ENCODE peak calls at places on chromosomes 12 and 14, in four cellular contexts. One of them, this sample, is unnamed.
A peak's percentile ranks its signal among the peaks of the same experiment; 100 is the strongest.

GRCh38 chr14:96584199-96584906 is 82.2 kb downstream of the PAPOLA start:
- DNase-seq in MM.1S: peak; percentile 37
- DNase-seq in CD4-positive, CD25-positive, alpha-beta regulatory T cell: peak; percentile 19
- DNase-seq in upper lobe of left lung: peak; percentile 48
- DNase-seq in this sample: peak; percentile 7

GRCh38 chr14:74955229-74955999 is at the start of gene PGF:
- DNase-seq in MM.1S: no peak
- DNase-seq in CD4-positive, CD25-positive, alpha-beta regulatory T cell: no peak
- DNase-seq in upper lobe of left lung: peak; percentile 76
- DNase-seq in this sample: peak; percentile 27

GRCh38 chr12:116880213-116880816 is 926 bp downstream of the HRK start:
- DNase-seq in MM.1S: no peak
- DNase-seq in CD4-positive, CD25-positive, alpha-beta regulatory T cell: no peak
- DNase-seq in upper lobe of left lung: no peak
- DNase-seq in this sample: no peak

GRCh38 chr12:115740586-115741155 is 536.8 kb downstream of the MED13L start:
- DNase-seq in MM.1S: no peak
- DNase-seq in CD4-positive, CD25-positive, alpha-beta regulatory T cell: no peak
- DNase-seq in upper lobe of left lung: no peak
- DNase-seq in this sample: no peak

GRCh38 chr12:3342051-3342450 is 149.0 kb upstream of the PRMT8 start:
- DNase-seq in MM.1S: no peak
- DNase-seq in CD4-positive, CD25-positive, alpha-beta regulatory T cell: peak; percentile 1
- DNase-seq in upper lobe of left lung: no peak
- DNase-seq in this sample: no peak

GRCh38 chr12:106780010-106780625 is 5.6 kb downstream of the RIC8B start:
- DNase-seq in MM.1S: no peak
- DNase-seq in CD4-positive, CD25-positive, alpha-beta regulatory T cell: no peak
- DNase-seq in upper lobe of left lung: no peak
- DNase-seq in this sample: no peak

GRCh38 chr12:42482086-42482819 is 107.3 kb downstream of the PRICKLE1 start:
- DNase-seq in MM.1S: no peak
- DNase-seq in CD4-positive, CD25-positive, alpha-beta regulatory T cell: no peak
- DNase-seq in upper lobe of left lung: peak; percentile 87
- DNase-seq in this sample: peak; percentile 2

GRCh38 chr12:27971606-27972005 is 927 bp downstream of the PTHLH start:
- DNase-seq in MM.1S: no peak
- DNase-seq in CD4-positive, CD25-positive, alpha-beta regulatory T cell: no peak
- DNase-seq in upper lobe of left lung: no peak
- DNase-seq in this sample: no peak

GRCh38 chr14:45112886-45113772 is 21.2 kb downstream of the FKBP3 start:
- DNase-seq in MM.1S: no peak
- DNase-seq in CD4-positive, CD25-positive, alpha-beta regulatory T cell: peak; percentile 24
- DNase-seq in upper lobe of left lung: no peak
- DNase-seq in this sample: no peak

GRCh38 chr12:47942327-47943230 is 20.8 kb upstream of the TMEM106C start:
- DNase-seq in MM.1S: no peak
- DNase-seq in CD4-positive, CD25-positive, alpha-beta regulatory T cell: peak; percentile 32
- DNase-seq in upper lobe of left lung: no peak
- DNase-seq in this sample: peak; percentile 41

GRCh38 chr14:103628221-103628683 is 759 bp upstream of the KLC1 start:
- DNase-seq in MM.1S: peak; percentile 57
- DNase-seq in CD4-positive, CD25-positive, alpha-beta regulatory T cell: peak; percentile 9
- DNase-seq in upper lobe of left lung: peak; percentile 90
- DNase-seq in this sample: no peak

GRCh38 chr14:38207830-38208815 is at the start of gene SSTR1:
- DNase-seq in MM.1S: no peak
- DNase-seq in CD4-positive, CD25-positive, alpha-beta regulatory T cell: no peak
- DNase-seq in upper lobe of left lung: no peak
- DNase-seq in this sample: no peak

GRCh38 chr12:19915392-19916192 is 452.7 kb upstream of the PDE3A start:
- DNase-seq in MM.1S: peak; percentile 48
- DNase-seq in CD4-positive, CD25-positive, alpha-beta regulatory T cell: no peak
- DNase-seq in upper lobe of left lung: no peak
- DNase-seq in this sample: no peak

GRCh38 chr12:12885060-12885792 is 6.1 kb upstream of the GPRC5A start:
- DNase-seq in MM.1S: no peak
- DNase-seq in CD4-positive, CD25-positive, alpha-beta regulatory T cell: no peak
- DNase-seq in upper lobe of left lung: no peak
- DNase-seq in this sample: no peak

GRCh38 chr12:108833355-108833733 is 24.0 kb downstream of the SSH1 start:
- DNase-seq in MM.1S: no peak
- DNase-seq in CD4-positive, CD25-positive, alpha-beta regulatory T cell: no peak
- DNase-seq in upper lobe of left lung: no peak
- DNase-seq in this sample: no peak

GRCh38 chr14:92902726-92903125 is 20.2 kb upstream of the CHGA start:
- DNase-seq in MM.1S: no peak
- DNase-seq in CD4-positive, CD25-positive, alpha-beta regulatory T cell: no peak
- DNase-seq in upper lobe of left lung: no peak
- DNase-seq in this sample: no peak

GRCh38 chr14:74763803-74764531 is 851 bp downstream of the YLPM1 start:
- DNase-seq in MM.1S: no peak
- DNase-seq in CD4-positive, CD25-positive, alpha-beta regulatory T cell: peak; percentile 29
- DNase-seq in upper lobe of left lung: peak; percentile 21
- DNase-seq in this sample: peak; percentile 11

GRCh38 chr12:76883826-76884225 is 5.0 kb upstream of the CSRP2 start:
- DNase-seq in MM.1S: no peak
- DNase-seq in CD4-positive, CD25-positive, alpha-beta regulatory T cell: no peak
- DNase-seq in upper lobe of left lung: no peak
- DNase-seq in this sample: no peak

GRCh38 chr12:131239384-131240094 is 285.8 kb downstream of the ADGRD1 start:
- DNase-seq in MM.1S: no peak
- DNase-seq in CD4-positive, CD25-positive, alpha-beta regulatory T cell: no peak
- DNase-seq in upper lobe of left lung: no peak
- DNase-seq in this sample: no peak

GRCh38 chr12:73598626-73599025 is 939.0 kb upstream of the ATXN7L3B start:
- DNase-seq in MM.1S: no peak
- DNase-seq in CD4-positive, CD25-positive, alpha-beta regulatory T cell: no peak
- DNase-seq in upper lobe of left lung: no peak
- DNase-seq in this sample: no peak

GRCh38 chr12:31492599-31493196 is 98.2 kb downstream of the DENND5B start:
- DNase-seq in MM.1S: no peak
- DNase-seq in CD4-positive, CD25-positive, alpha-beta regulatory T cell: no peak
- DNase-seq in upper lobe of left lung: no peak
- DNase-seq in this sample: no peak

GRCh38 chr14:94330857-94331256 is 7.7 kb upstream of the SERPINA6 start:
- DNase-seq in MM.1S: no peak
- DNase-seq in CD4-positive, CD25-positive, alpha-beta regulatory T cell: no peak
- DNase-seq in upper lobe of left lung: no peak
- DNase-seq in this sample: no peak

DNA sequence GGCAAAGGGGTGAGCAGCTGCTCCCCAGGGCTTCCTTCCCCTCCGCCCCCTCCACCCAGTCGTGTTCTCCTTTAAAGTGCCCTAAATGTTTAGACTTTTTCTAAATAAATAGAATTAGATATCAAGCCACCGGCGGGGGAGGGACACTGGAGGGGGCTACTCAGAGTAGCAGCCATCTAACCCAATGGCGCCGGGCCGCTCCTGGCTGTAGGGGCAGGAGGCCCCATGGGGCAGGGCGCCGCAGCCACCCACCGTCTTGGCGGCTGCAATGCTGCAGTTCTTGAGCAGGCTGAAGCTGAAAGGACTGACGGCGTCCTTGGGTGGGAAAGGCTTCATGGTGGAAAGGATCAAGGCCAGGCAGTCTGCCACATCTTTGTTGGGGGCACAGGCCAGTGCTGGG is 13.1 kb downstream of the SLC39A5 start:
- DNase-seq in MM.1S: no peak
- DNase-seq in CD4-positive, CD25-positive, alpha-beta regulatory T cell: no peak
- DNase-seq in upper lobe of left lung: no peak
- DNase-seq in this sample: no peak
- H3K36me3 ChIP-seq in MM.1S: no peaks in the 10 kb centered on the region
- H3K36me3 ChIP-seq in CD4-positive, CD25-positive, alpha-beta regulatory T cell: peaks cover 65% of the 10 kb centered on the region
- H3K36me3 ChIP-seq in upper lobe of left lung: peaks cover 99% of the 10 kb centered on the region
- H3K36me3 ChIP-seq in this sample: peaks cover 61% of the 10 kb centered on the region

DNA sequence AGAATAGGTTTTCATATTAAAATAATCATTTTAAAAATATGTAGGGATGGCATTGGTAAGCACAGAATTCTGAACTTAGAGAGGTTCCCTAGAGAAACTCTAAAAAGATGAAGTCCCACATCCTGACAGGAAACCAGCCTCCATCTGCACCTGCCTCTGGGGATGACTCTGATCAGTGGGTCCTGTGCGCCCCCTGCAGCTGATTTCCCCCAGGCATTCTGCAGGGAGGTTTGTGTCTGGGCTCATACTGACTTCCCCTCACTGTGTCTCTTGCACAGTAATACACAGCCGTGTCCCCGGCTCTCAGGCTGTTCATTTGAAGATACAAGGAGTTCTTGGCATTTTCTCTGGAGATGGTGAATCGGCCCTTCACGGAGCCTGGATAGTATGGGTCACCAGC is 602.9 kb downstream of the TMEM121 start:
- DNase-seq in MM.1S: no peak
- DNase-seq in CD4-positive, CD25-positive, alpha-beta regulatory T cell: peak; percentile 27
- DNase-seq in upper lobe of left lung: no peak
- DNase-seq in this sample: no peak
- H3K9me3 ChIP-seq in MM.1S: no peaks in the 10 kb centered on the region
- H3K9me3 ChIP-seq in CD4-positive, CD25-positive, alpha-beta regulatory T cell: no peaks in the 10 kb centered on the region
- H3K9me3 ChIP-seq in upper lobe of left lung: no peaks in the 10 kb centered on the region
- H3K9me3 ChIP-seq in this sample: no peaks in the 10 kb centered on the region

DNA sequence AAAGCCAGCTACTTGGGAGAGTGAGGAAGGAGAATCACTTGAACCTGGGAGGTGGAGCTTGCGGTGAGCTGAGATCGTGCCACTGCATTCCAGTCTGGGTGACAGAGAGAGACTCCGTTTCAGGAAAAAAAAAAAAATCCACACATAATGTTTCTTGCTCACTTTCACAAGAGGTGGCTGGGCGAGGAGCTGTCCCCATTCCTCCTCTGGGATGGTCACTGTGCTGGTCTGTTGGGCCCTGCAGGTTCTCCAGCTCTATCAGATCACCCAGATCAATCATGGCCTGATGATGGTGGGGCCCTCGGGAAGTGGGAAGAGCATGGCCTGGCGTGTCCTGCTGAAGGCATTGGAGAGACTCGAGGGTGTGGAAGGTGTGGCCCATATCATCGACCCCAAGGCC is 47.3 kb downstream of the DYNC1H1 start:
- DNase-seq in MM.1S: no peak
- DNase-seq in CD4-positive, CD25-positive, alpha-beta regulatory T cell: no peak
- DNase-seq in upper lobe of left lung: no peak
- DNase-seq in this sample: no peak
- H3K36me3 ChIP-seq in MM.1S: no peaks in the 10 kb centered on the region
- H3K36me3 ChIP-seq in CD4-positive, CD25-positive, alpha-beta regulatory T cell: peaks cover 97% of the 10 kb centered on the region
- H3K36me3 ChIP-seq in upper lobe of left lung: peaks cover 100% of the 10 kb centered on the region
- H3K36me3 ChIP-seq in this sample: peaks cover 97% of the 10 kb centered on the region

GRCh38 chr12:93733928-93734327 is 56.8 kb downstream of the CRADD start:
- DNase-seq in MM.1S: no peak
- DNase-seq in CD4-positive, CD25-positive, alpha-beta regulatory T cell: no peak
- DNase-seq in upper lobe of left lung: no peak
- DNase-seq in this sample: no peak
- H3K9me3 ChIP-seq in MM.1S: no peaks in the 10 kb centered on the region
- H3K9me3 ChIP-seq in CD4-positive, CD25-positive, alpha-beta regulatory T cell: no peaks in the 10 kb centered on the region
- H3K9me3 ChIP-seq in upper lobe of left lung: no peaks in the 10 kb centered on the region
- H3K9me3 ChIP-seq in this sample: no peaks in the 10 kb centered on the region

DNA sequence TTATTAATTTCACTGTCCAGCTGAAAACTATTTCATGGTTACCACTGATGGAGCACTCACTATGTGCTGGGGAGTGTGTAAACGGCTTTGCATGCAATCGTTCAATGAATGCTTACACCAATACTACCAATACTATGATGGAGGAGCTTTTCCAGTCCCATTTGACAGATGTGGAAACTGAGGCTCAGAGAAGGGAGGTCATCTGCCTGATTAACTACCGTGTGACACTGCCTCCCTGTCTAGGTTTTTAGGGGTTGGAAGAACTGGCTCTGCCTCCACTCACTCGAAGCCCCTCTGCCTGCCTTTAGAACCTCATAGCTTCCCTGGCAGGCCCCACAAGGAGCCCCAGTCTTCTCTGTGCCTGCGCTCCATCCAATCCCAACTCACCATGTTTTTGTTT is 11.9 kb downstream of the MSI1 start:
- DNase-seq in MM.1S: no peak
- DNase-seq in CD4-positive, CD25-positive, alpha-beta regulatory T cell: no peak
- DNase-seq in upper lobe of left lung: no peak
- DNase-seq in this sample: no peak
- H3K36me3 ChIP-seq in MM.1S: no peaks in the 10 kb centered on the region
- H3K36me3 ChIP-seq in CD4-positive, CD25-positive, alpha-beta regulatory T cell: no peaks in the 10 kb centered on the region
- H3K36me3 ChIP-seq in upper lobe of left lung: no peaks in the 10 kb centered on the region
- H3K36me3 ChIP-seq in this sample: no peaks in the 10 kb centered on the region

GRCh38 chr12:132918680-132919079 is 31.3 kb upstream of the CHFR start:
- DNase-seq in MM.1S: no peak
- DNase-seq in CD4-positive, CD25-positive, alpha-beta regulatory T cell: no peak
- DNase-seq in upper lobe of left lung: no peak
- DNase-seq in this sample: no peak
- H3K9me3 ChIP-seq in MM.1S: no peaks in the 10 kb centered on the region
- H3K9me3 ChIP-seq in CD4-positive, CD25-positive, alpha-beta regulatory T cell: peaks cover 61% of the 10 kb centered on the region
- H3K9me3 ChIP-seq in upper lobe of left lung: peaks cover 61% of the 10 kb centered on the region
- H3K9me3 ChIP-seq in this sample: no peaks in the 10 kb centered on the region

DNA sequence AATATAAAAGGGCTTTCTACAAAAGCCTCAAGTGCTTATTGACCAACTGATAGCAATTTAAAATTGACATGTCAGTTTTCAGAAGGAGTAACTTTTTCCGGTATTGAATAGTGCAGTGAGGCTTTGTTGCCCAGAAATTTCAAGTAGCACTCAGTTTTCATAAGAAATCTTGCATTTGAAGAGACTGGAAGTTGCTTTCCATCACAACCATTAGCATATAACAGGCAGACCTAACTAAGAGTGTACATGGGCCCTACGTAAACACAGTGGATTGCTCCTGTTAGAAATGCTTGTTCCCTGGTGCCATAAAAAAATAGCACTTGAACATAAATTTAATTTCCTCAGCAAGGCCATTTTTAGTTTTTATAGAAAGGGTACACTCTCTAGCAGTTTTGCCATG is 117.9 kb downstream of the TMTC2 start:
- DNase-seq in MM.1S: no peak
- DNase-seq in CD4-positive, CD25-positive, alpha-beta regulatory T cell: no peak
- DNase-seq in upper lobe of left lung: no peak
- DNase-seq in this sample: no peak
- H3K36me3 ChIP-seq in MM.1S: no peaks in the 10 kb centered on the region
- H3K36me3 ChIP-seq in CD4-positive, CD25-positive, alpha-beta regulatory T cell: no peaks in the 10 kb centered on the region
- H3K36me3 ChIP-seq in upper lobe of left lung: no peaks in the 10 kb centered on the region
- H3K36me3 ChIP-seq in this sample: no peaks in the 10 kb centered on the region

GRCh38 chr14:60653388-60653690 is 4.1 kb upstream of the SIX1 start:
- DNase-seq in MM.1S: no peak
- DNase-seq in CD4-positive, CD25-positive, alpha-beta regulatory T cell: no peak
- DNase-seq in upper lobe of left lung: no peak
- DNase-seq in this sample: no peak

GRCh38 chr14:60652674-60653387 is 3.6 kb upstream of the SIX1 start:
- DNase-seq in MM.1S: no peak
- DNase-seq in CD4-positive, CD25-positive, alpha-beta regulatory T cell: no peak
- DNase-seq in upper lobe of left lung: no peak
- DNase-seq in this sample: no peak

GRCh38 chr14:60651051-60651935 is 2.0 kb upstream of the SIX1 start:
- DNase-seq in MM.1S: no peak
- DNase-seq in CD4-positive, CD25-positive, alpha-beta regulatory T cell: no peak
- DNase-seq in upper lobe of left lung: no peak
- DNase-seq in this sample: no peak

GRCh38 chr14:60653709-60654161 is 4.5 kb upstream of the SIX1 start:
- DNase-seq in MM.1S: no peak
- DNase-seq in CD4-positive, CD25-positive, alpha-beta regulatory T cell: no peak
- DNase-seq in upper lobe of left lung: no peak
- DNase-seq in this sample: no peak

GRCh38 chr14:60651936-60652673 is 2.8 kb upstream of the SIX1 start:
- DNase-seq in MM.1S: no peak
- DNase-seq in CD4-positive, CD25-positive, alpha-beta regulatory T cell: no peak
- DNase-seq in upper lobe of left lung: no peak
- DNase-seq in this sample: no peak
- H3K9me3 ChIP-seq in MM.1S: no peaks in the 10 kb centered on the region
- H3K9me3 ChIP-seq in CD4-positive, CD25-positive, alpha-beta regulatory T cell: no peaks in the 10 kb centered on the region
- H3K9me3 ChIP-seq in upper lobe of left lung: no peaks in the 10 kb centered on the region
- H3K9me3 ChIP-seq in this sample: no peaks in the 10 kb centered on the region

GRCh38 chr12:110029290-110029689 is 19.0 kb downstream of the C12orf76 start:
- DNase-seq in MM.1S: no peak
- DNase-seq in CD4-positive, CD25-positive, alpha-beta regulatory T cell: no peak
- DNase-seq in upper lobe of left lung: no peak
- DNase-seq in this sample: no peak
- H3K36me3 ChIP-seq in MM.1S: no peaks in the 10 kb centered on the region
- H3K36me3 ChIP-seq in CD4-positive, CD25-positive, alpha-beta regulatory T cell: peaks cover 70% of the 10 kb centered on the region
- H3K36me3 ChIP-seq in upper lobe of left lung: peaks cover 96% of the 10 kb centered on the region
- H3K36me3 ChIP-seq in this sample: peaks cover 48% of the 10 kb centered on the region

GRCh38 chr14:61213930-61214329 is 67.2 kb downstream of the TMEM30B start:
- DNase-seq in MM.1S: no peak
- DNase-seq in CD4-positive, CD25-positive, alpha-beta regulatory T cell: no peak
- DNase-seq in upper lobe of left lung: no peak
- DNase-seq in this sample: no peak
- H3K9me3 ChIP-seq in MM.1S: no peaks in the 10 kb centered on the region
- H3K9me3 ChIP-seq in CD4-positive, CD25-positive, alpha-beta regulatory T cell: no peaks in the 10 kb centered on the region
- H3K9me3 ChIP-seq in upper lobe of left lung: no peaks in the 10 kb centered on the region
- H3K9me3 ChIP-seq in this sample: no peaks in the 10 kb centered on the region